ENCODE peak calls at places on chromosome 9, in four cellular contexts. T, U, J and F are unnamed samples.

GRCh38 chr9:6782378-6782777 is 24.6 kb downstream of the KDM4C start:
- DNase-seq in U (no peak), T (no peak), J (no peak), F (no peak)

GRCh38 chr9:14203366-14204056 is 110.4 kb downstream of the NFIB start:
- DNase-seq in T (no peak), U (peak), J (no peak), F (no peak)

GRCh38 chr9:80231847-80232246 is 660.1 kb downstream of the TLE4 start:
- DNase-seq in J (no peak), T (no peak), U (no peak), F (no peak)

GRCh38 chr9:40913928-40914673 is 214.4 kb downstream of the FOXD4L6 start:
- DNase-seq in T (no peak), U (no peak), J (no peak), F (no peak)

GRCh38 chr9:136711751-136712689 is at the start of gene DIPK1B:
- DNase-seq in J (no peak), T (no peak), U (no peak), F (no peak)

GRCh38 chr9:6355728-6356127 is 27.6 kb downstream of the TPD52L3 start:
- DNase-seq in J (no peak), U (peak), T (peak), F (peak)

GRCh38 chr9:98607787-98608186 is 100.9 kb downstream of the GABBR2 start:
- DNase-seq in T (peak), J (no peak), U (peak), F (peak)

GRCh38 chr9:91417602-91418218 is 5.9 kb downstream of the NFIL3 start:
- DNase-seq in J (no peak), T (no peak), U (no peak), F (peak)

GRCh38 chr9:124285903-124286291 is 28.1 kb downstream of the NEK6 start:
- DNase-seq in U (peak), T (peak), J (no peak), F (peak)

GRCh38 chr9:113919825-113920224 is 43.7 kb downstream of the ZNF618 start:
- DNase-seq in J (no peak), T (no peak), U (no peak), F (no peak)

GRCh38 chr9:130731355-130731754 is 37.8 kb downstream of the EXOSC2 start:
- DNase-seq in T (no peak), U (no peak), J (no peak), F (no peak)

GRCh38 chr9:91036826-91037510 is 235.3 kb downstream of the SYK start:
- DNase-seq in T (peak), J (peak), U (peak), F (peak)

GRCh38 chr9:122936464-122936863 is 4.4 kb upstream of the RABGAP1 start:
- DNase-seq in T (no peak), J (no peak), U (no peak), F (no peak)

GRCh38 chr9:87503970-87504369 is 6.3 kb downstream of the DAPK1 start:
- DNase-seq in T (no peak), U (no peak), J (no peak), F (no peak)

GRCh38 chr9:133476531-133476930 is 2.4 kb downstream of the SLC2A6 start:
- DNase-seq in U (peak), T (peak), J (no peak), F (no peak)

GRCh38 chr9:70563437-70564204 is 149.2 kb upstream of the KLF9 start:
- DNase-seq in J (no peak), U (peak), T (peak), F (peak)

GRCh38 chr9:106828082-106828481 is 34.9 kb upstream of the ZNF462 start:
- DNase-seq in J (no peak), U (no peak), T (no peak), F (no peak)

GRCh38 chr9:110752766-110753165 is 84.2 kb downstream of the MUSK start:
- DNase-seq in J (no peak), T (peak), U (peak), F (peak)

GRCh38 chr9:129203556-129203909 is 25.5 kb upstream of the IER5L start:
- DNase-seq in U (no peak), J (no peak), T (no peak), F (no peak)

GRCh38 chr9:134059188-134059641 is 8.6 kb downstream of the BRD3 start:
- DNase-seq in U (no peak), T (no peak), J (no peak), F (no peak)

GRCh38 chr9:85004818-85005413 is 335.4 kb downstream of the NTRK2 start:
- DNase-seq in J (no peak), T (no peak), U (no peak), F (no peak)

GRCh38 chr9:136759436-136760325 is 1.6 kb upstream of the LCN8 start:
- DNase-seq in J (no peak), U (no peak), T (no peak), F (no peak)

GRCh38 chr9:98129451-98129881 is 10.4 kb upstream of the TRIM14 start:
- DNase-seq in J (no peak), U (no peak), T (peak), F (no peak)

GRCh38 chr9:136312436-136312835 is 8.5 kb upstream of the CCDC187 start:
- DNase-seq in J (no peak), T (peak), U (peak), F (peak)

GRCh38 chr9:25677301-25678146 is 720 bp downstream of the TUSC1 start:
- DNase-seq in J (no peak), T (peak), U (peak), F (peak)

GRCh38 chr9:136690104-136690840 is 3.0 kb upstream of the AGPAT2 start:
- DNase-seq in J (no peak), T (no peak), U (no peak), F (no peak)

GRCh38 chr9:89425921-89426388 is 72.0 kb downstream of the SEMA4D start:
- DNase-seq in T (no peak), J (no peak), U (no peak), F (no peak)

GRCh38 chr9:97773723-97774122 is 76.6 kb upstream of the XPA start:
- DNase-seq in J (no peak), T (peak), U (peak), F (peak)

GRCh38 chr9:136437430-136437829 is 2.2 kb downstream of the INPP5E start:
- DNase-seq in J (no peak), U (peak), T (peak), F (peak)

GRCh38 chr9:95753762-95754465 is 121.6 kb upstream of the ERCC6L2 start:
- DNase-seq in J (no peak), T (no peak), U (peak), F (no peak)

GRCh38 chr9:89993678-89994630 is 389.1 kb downstream of the GADD45G start:
- DNase-seq in U (no peak), J (no peak), T (no peak), F (peak)

GRCh38 chr9:82334286-82334685 is 345.7 kb downstream of the SPATA31D1 start:
- DNase-seq in U (peak), J (no peak), T (peak), F (peak)

GRCh38 chr9:109641079-109641659 is 138.8 kb upstream of the PALM2AKAP2 start:
- DNase-seq in U (no peak), T (no peak), J (no peak), F (no peak)

GRCh38 chr9:21802418-21803000 is at the start of gene MTAP:
- DNase-seq in J (peak), T (peak), U (peak), F (peak)

GRCh38 chr9:21804336-21804735 is 1.9 kb downstream of the MTAP start:
- DNase-seq in U (no peak), T (no peak), J (no peak), F (no peak)

GRCh38 chr9:21806644-21807043 is 4.2 kb downstream of the MTAP start:
- DNase-seq in T (no peak), J (no peak), U (no peak), F (no peak)

GRCh38 chr9:21803674-21804048 is 1.2 kb downstream of the MTAP start:
- DNase-seq in J (no peak), U (no peak), T (no peak), F (peak)

GRCh38 chr9:21804791-21805190 is 2.4 kb downstream of the MTAP start:
- DNase-seq in U (no peak), J (no peak), T (no peak), F (no peak)
- H3K4me3 ChIP-seq in U (no peak), J (no peak), T (no peak), F (no peak)

GRCh38 chr9:64773491-64773931 is 511.5 kb downstream of the FOXD4L5 start:
- DNase-seq in U (no peak), J (no peak), T (no peak), F (no peak)
- H3K4me3 ChIP-seq in U (peak), J (peak), T (peak), F (no peak)

GRCh38 chr9:132125944-132126720 is 35.7 kb upstream of the NTNG2 start:
- DNase-seq in U (no peak), J (no peak), T (no peak), F (no peak)
- H3K4me3 ChIP-seq in U (no peak), J (no peak), T (no peak), F (no peak)

DNA sequence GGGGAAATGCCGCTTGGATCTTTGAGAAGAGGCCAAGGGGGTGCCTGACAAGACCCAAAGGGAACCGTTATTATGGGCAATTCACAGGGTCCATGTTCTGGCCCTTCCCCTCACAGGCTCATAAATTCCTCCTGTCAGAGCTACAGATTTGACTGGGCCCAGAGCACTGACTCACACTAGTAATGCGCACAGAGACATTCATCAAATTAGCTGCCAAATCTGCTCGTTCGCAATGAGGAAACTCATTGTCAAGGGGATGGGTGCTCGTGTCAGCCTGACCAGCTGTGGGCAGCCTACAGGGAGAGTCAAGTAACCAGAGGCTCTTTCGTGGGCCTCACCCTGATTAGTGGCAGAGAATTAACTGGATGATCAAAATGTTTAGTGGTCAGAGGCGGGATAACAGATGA is 377.4 kb downstream of the ACTL7B start:
- DNase-seq in U (peak), J (no peak), T (peak), F (peak)
- H3K4me3 ChIP-seq in U (no peak), J (no peak), T (no peak), F (peak)

GRCh38 chr9:125942111-125942510 is 194.9 kb downstream of the PBX3 start:
- DNase-seq in J (no peak), U (peak), T (no peak), F (no peak)
- H3K4me3 ChIP-seq in J (no peak), U (no peak), T (no peak), F (no peak)

DNA sequence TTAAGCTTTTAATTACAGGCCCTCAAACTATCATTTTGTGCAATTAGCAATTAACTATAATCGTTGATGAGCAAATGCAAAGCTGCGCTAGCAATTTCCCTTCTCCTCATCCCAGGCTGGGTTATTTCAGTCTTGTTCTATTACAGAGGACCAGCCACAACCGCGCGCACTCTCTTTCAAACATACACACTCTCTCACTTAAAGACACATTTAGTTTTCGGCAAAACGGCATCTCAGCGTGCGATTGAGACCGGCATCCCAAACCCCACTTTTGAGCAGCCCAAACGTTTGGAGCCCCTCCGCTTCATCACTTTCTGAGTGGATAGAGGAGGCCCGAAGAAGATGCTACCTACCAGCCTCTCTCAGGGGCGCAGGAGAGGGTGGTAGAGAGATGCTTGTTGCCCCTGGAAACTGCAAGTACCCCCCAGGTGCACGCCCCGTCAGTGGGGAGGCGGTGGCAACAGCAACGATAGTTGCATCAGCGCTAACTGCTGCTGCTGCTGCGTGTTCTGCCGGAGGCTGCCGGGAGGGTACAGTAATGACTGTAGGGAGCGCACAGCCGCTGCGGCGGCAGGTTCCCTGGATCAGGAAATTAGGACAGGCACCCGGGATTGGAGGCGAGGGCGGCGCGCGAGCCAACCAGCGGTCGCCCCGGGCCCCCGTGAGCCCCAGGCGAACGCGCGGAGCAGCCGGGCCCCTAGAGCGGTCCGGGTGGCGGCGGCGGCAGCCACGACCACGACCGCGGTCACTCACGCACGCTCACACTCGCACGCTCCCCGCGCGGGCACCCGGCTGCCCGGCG is 510 bp upstream of the VLDLR start:
- DNase-seq in T (peak), U (peak), J (no peak), F (peak)
- H3K4me3 ChIP-seq in T (peak), U (peak), J (peak), F (peak)

DNA sequence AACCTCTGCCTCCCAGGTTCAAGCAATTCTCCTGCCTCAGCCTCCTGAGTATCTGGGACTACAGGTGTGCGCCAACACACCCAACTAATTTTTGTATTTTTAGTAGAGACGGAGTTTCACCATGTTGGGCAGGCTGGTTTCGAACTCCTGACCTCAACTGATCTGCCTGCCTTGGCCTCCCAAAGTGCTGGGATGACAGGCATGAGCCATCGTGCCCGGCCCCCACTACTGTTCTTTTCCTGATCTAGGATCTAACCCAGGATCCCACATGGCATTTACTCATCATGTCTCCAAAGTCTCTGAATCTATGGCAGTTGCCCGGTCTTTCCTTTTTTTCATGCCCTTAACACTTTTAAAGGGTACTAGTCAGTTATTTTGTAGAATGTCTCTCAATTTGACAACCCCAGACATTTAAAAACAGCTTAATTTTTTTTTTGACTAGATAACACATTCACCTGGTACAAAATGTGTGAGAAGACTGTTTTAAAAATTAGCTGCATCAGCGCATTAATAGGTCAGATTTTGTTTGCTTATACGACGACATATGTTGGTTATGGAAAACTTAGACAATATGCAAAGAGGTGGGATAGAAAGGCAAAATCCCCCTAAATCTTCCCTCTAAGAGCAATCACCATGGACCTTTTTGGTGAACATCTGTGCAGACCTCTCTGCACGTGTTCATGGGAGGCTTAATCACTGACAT is 46.5 kb downstream of the STOM start:
- DNase-seq in U (no peak), T (no peak), J (no peak), F (no peak)
- H3K4me3 ChIP-seq in U (no peak), T (no peak), J (no peak), F (no peak)

DNA sequence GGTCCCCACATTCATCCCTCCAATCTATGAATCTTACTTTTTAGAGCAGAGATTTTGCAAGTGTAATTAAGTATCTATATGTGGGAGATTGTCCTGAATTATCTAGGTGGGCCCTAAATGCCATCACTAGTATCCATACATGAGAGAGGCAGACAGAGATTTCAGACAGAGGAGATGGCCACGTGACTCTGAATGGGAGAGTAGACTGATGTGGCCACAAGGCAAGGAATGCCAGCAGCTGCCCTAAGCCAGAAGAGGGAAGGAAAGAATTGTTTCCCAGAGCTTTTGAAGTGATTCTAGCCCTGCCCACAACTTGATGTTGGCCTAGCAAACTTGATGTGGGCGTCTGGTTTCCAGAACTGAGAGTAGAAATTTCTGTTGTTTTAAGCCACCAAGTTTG is 90.1 kb upstream of the PCAT7 start:
- DNase-seq in J (no peak), U (no peak), T (no peak), F (no peak)
- H3K4me3 ChIP-seq in J (no peak), U (no peak), T (no peak), F (no peak)

GRCh38 chr9:92535940-92536850 is at the start of gene ECM2:
- DNase-seq in J (no peak), T (peak), U (peak), F (peak)
- H3K4me3 ChIP-seq in J (peak), T (peak), U (peak), F (peak)